ENCODE peak calls at places on chromosomes 4 and X, in nine cellular contexts. W is GM06990, E is cardiac muscle cell, S is progenitor cell of endocrine pancreas, L is heart right ventricle, H is IMR-90, R is SK-N-SH, Z is A549, J is fibroblast of pulmonary artery. Q is an unnamed sample.

GRCh38 chr4:2071252-2071911 is 12.3 kb downstream of the NAT8L start:
- DNase-seq in W (no peak), E (no peak), S (no peak), L (no peak), H (no peak), R (no peak), Z (no peak), J (no peak), Q (no peak)

GRCh38 chr4:41533685-41534084 is 4.3 kb upstream of the LIMCH1 start:
- DNase-seq in W (no peak), E (no peak), S (no peak), L (no peak), H (no peak), R (no peak), Z (no peak), J (no peak), Q (no peak)

GRCh38 chr4:185713272-185713671 is 98.7 kb downstream of the SORBS2 start:
- DNase-seq in W (no peak), E (peak), S (no peak), L (no peak), H (no peak), R (no peak), Z (no peak), J (peak), Q (no peak)

GRCh38 chrX:15293471-15293870 is 22.0 kb downstream of the ASB11 start:
- DNase-seq in W (no peak), E (peak), S (no peak), L (no peak), H (no peak), R (no peak), Z (no peak), J (no peak), Q (no peak)

GRCh38 chr4:6336166-6336565 is 66.5 kb downstream of the WFS1 start:
- DNase-seq in W (no peak), E (no peak), S (no peak), L (no peak), H (no peak), R (no peak), Z (no peak), J (no peak), Q (no peak)

GRCh38 chrX:118156953-118157608 is 40.5 kb upstream of the KLHL13 start:
- DNase-seq in W (no peak), E (no peak), S (no peak), L (no peak), H (no peak), R (no peak), Z (no peak), J (no peak), Q (no peak)

GRCh38 chr4:52982246-52982950 is 120.3 kb downstream of the RASL11B start:
- DNase-seq in W (no peak), E (peak), S (no peak), L (no peak), H (peak), R (peak), Z (peak), J (peak), Q (no peak)

GRCh38 chrX:69995400-69996101 is 54.2 kb downstream of the AWAT2 start:
- DNase-seq in W (no peak), E (no peak), S (no peak), L (no peak), H (no peak), R (no peak), Z (no peak), J (peak), Q (no peak)

GRCh38 chr4:168880087-168880675 is 129.9 kb downstream of the CBR4 start:
- DNase-seq in W (no peak), E (peak), S (no peak), L (no peak), H (peak), R (no peak), Z (no peak), J (no peak), Q (no peak)

GRCh38 chrX:76428243-76429130 is 977 bp downstream of the MAGEE1 start:
- DNase-seq in W (peak), E (no peak), S (peak), L (peak), H (no peak), R (peak), Z (no peak), J (no peak), Q (no peak)

GRCh38 chr4:180116840-180117239 is 2126.4 kb upstream of the TENM3 start:
- DNase-seq in W (no peak), E (no peak), S (no peak), L (no peak), H (no peak), R (no peak), Z (no peak), J (no peak), Q (no peak)

GRCh38 chrX:38560776-38561125 is 591 bp upstream of the TSPAN7 start:
- DNase-seq in W (peak), E (no peak), S (no peak), L (no peak), H (no peak), R (no peak), Z (no peak), J (no peak), Q (no peak)

GRCh38 chrX:41921492-41922124 is 1.7 kb downstream of the CASK start:
- DNase-seq in W (peak), E (peak), S (no peak), L (no peak), H (peak), R (no peak), Z (no peak), J (peak), Q (no peak)

GRCh38 chrX:1391707-1392375 is at the start of gene SLC25A6:
- DNase-seq in W (peak), E (peak), S (peak), L (peak), H (peak), R (peak), Z (peak), J (peak), Q (peak)

DNA sequence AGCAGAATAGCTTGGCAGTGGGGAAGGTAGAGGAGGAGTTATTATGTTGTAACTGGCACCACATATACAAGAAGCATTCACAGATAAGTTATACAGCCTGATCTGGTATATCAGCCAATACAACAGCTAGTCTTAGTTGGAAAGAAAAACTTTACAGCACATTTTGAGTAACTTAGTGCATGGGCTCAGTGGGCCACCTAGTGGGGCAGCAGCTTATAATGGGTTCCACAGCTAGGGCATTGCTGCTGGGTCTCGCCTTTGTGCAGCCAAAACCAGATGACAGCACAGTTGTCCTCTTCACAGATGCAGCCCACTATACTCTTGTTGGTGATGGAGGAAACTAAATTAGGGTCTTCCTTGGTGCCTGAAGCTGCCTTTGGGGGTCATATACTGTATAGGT is 448.1 kb upstream of the RASGEF1B start:
- DNase-seq in W (no peak), E (peak), S (no peak), L (no peak), H (no peak), R (no peak), Z (no peak), J (no peak), Q (no peak)
- TF ChIP-seq CTCF in W (peak), E (no peak), S (no peak), L (no peak), H (no peak), R (no peak), Z (no peak), J (no peak), Q (no peak)

GRCh38 chrX:80648023-80648422 is 161.7 kb downstream of the BRWD3 start:
- DNase-seq in W (no peak), E (peak), S (no peak), L (no peak), H (no peak), R (peak), Z (peak), J (peak), Q (no peak)
- TF ChIP-seq CTCF in W (peak), E (peak), S (no peak), L (no peak), H (peak), R (peak), Z (peak), J (peak), Q (peak)

GRCh38 chr4:83013931-83014330 is 3.3 kb upstream of the LIN54 start:
- DNase-seq in W (no peak), E (no peak), S (no peak), L (no peak), H (no peak), R (no peak), Z (no peak), J (no peak), Q (no peak)

GRCh38 chr4:83011779-83012630 is 1.4 kb upstream of the LIN54 start:
- DNase-seq in W (peak), E (no peak), S (peak), L (peak), H (peak), R (no peak), Z (peak), J (no peak), Q (no peak)

GRCh38 chr4:83013420-83013867 is 2.8 kb upstream of the LIN54 start:
- DNase-seq in W (no peak), E (no peak), S (no peak), L (no peak), H (no peak), R (peak), Z (no peak), J (no peak), Q (no peak)

GRCh38 chr4:83010522-83011318 is at the start of gene LIN54:
- DNase-seq in W (peak), E (peak), S (peak), L (peak), H (peak), R (peak), Z (peak), J (peak), Q (no peak)

GRCh38 chr4:83012631-83013419 is 2.2 kb upstream of the LIN54 start:
- DNase-seq in W (peak), E (peak), S (peak), L (peak), H (peak), R (peak), Z (peak), J (peak), Q (peak)
- TF ChIP-seq CTCF in W (peak), E (peak), S (peak), L (peak), H (peak), R (peak), Z (no peak), J (peak), Q (peak)

DNA sequence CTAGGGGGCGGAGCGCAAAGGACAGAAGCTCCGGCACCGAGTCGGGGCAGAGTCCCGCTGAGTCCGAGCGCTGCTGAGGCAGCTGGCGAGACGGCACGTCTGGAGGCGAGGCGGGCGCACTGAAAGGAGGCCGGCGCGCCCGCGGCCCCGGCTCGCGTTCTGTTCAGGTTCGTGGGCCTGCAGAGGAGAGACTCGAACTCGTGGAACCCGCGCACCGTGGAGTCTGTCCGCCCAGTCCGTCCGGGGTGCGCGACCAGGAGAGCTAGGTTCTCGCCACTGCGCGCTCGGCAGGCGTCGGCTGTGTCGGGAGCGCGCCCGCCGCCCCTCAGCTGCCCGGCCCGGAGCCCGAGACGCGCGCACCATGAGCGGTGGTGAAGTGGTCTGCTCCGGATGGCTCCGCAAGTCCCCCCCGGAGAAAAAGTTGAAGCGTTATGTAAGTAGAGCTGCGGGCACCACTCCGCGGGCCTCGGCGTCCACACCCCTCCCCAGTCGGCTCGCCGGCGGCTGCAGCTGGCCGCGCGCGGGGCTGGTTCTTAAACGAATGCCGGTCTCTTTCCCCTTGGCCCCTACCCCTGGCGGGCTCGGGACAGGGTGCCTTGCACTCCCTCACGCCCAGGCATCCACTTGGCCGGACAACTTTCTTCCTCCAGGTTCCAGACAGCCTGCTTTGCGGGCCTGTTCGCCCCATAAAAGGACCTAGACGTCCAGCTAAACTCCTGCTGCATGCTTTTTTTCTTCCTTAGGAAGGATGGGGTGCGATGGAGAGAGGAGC is at the start of gene GAB1:
- DNase-seq in W (peak), E (peak), S (peak), L (peak), H (peak), R (peak), Z (peak), J (peak), Q (peak)
- TF ChIP-seq CTCF in W (peak), E (peak), S (peak), L (no peak), H (no peak), R (peak), Z (no peak), J (no peak), Q (no peak)

DNA sequence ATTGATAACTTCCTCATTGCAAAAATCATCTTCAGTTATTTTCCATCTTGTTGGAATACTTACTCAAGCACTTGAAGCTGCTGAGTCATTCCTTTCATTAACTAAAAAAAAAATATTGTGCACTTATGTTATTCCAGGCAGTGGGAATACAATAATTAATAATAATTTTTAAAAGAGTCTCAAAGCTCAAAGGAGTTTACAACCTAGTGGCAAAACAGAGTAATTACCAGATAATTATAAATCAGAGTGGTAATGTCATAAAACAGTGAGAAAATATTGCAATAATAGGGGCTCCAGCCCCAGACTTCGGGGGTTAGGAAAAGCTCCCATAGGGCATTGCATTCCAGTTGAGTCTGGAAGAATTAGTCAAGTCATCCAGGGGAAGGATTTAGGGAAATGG is 79.6 kb downstream of the DDX53 start:
- DNase-seq in W (no peak), E (no peak), S (no peak), L (no peak), H (no peak), R (no peak), Z (no peak), J (no peak), Q (no peak)
- TF ChIP-seq CTCF in W (no peak), E (no peak), S (no peak), L (no peak), H (no peak), R (peak), Z (no peak), J (no peak), Q (no peak)

DNA sequence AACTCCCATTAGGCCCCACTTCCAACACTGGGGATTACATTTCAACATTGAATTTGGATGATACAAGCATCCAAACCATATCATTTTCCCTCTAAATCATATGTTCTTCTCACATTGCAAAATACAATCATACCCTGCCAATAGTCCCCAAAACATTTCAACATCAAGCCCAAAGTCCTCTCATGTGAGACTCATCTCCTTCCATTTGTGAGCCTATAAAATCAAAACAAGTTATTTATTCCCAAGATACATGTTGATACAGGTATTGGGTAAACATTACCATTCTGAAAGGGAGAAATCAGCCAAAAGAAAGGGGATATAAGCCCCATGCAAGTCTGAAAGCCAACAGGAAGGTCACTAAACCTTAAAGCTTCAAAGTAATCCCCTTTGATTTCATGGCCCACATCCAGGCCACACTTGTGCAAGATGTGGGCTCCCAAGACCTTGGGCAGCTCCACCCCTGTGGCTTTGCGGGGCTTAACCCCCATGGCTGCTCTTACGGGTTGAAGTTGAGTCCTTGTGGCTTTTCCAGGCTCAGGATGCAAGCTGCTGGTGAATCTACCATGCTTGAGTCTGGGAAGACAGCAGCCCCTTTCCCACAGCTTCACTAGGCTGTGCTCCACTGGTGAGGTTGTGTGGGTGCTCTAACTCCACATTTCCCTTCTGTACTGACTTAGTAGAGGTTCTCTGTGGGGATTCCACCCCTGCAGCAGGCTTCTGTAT is 40.6 kb upstream of the SERTM2 start:
- DNase-seq in W (no peak), E (no peak), S (no peak), L (no peak), H (no peak), R (no peak), Z (no peak), J (no peak), Q (no peak)
- TF ChIP-seq CTCF in W (no peak), E (no peak), S (no peak), L (no peak), H (no peak), R (no peak), Z (no peak), J (no peak), Q (no peak)

DNA sequence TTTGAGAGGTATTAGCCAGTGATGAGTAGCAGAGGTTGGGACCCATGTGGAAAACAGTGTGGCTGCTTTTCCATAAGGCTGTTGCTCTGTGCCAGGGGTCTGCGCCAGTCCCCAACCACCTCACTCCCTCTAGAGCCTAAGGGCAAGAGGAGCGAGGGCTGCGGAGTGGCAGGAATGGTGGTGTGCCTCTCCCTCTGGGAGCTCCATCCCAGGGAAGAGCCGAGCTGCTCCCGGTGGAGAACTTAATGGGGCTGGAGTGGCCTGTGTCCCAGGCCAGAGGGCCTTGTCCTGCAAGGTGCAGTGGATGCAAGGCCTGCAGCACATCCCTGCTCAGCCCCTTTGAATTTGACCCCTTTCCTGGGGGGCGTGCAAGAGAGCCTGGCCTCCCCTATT is 105.4 kb upstream of the GRXCR1 start:
- DNase-seq in W (no peak), E (no peak), S (no peak), L (no peak), H (no peak), R (no peak), Z (no peak), J (no peak), Q (no peak)
- TF ChIP-seq CTCF in W (no peak), E (no peak), S (no peak), L (no peak), H (no peak), R (no peak), Z (no peak), J (no peak), Q (no peak)

DNA sequence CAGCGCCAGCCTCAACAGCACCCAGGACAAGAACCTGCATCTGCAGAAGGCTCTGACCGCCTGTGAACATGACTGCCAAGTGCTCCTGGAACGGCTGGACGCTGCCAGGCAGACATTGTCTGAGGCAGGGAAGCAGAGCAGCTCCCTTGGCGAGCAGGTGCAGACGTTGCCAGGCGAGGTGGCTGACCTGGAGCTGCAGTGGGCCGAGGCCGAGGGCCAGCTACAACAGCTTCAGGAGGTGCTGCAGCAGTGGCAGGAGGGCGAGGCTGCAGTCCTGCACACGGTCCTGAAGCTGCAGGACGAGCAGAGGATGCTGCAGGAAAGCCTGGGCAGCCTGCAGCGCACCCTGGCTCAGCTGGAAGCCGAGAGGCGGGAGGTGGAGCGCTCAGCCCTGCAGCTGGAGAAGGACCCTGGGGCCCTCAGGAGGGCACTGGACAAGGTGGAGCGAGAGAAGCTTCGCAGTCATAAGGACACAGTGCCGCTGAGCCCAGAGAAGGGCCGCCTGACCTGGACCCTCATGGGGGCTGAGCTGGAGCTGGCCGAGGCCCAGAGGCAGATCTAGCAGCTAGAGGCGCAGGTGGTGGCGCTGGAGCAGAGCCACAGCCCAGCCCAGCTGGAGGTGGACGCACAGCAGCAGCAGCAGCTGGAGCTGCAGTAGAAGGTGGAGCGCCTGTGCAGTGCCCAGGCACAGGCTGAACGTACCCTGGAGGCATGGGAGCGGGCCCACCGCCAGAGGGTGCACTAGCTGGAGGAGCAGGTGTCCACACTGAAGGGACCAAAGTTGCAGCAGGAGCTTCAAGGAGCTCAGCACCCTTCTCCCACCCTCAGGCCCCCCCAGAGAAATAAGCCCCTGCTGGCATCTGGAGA is 16.4 kb downstream of the SMIM10L2A start:
- DNase-seq in W (no peak), E (no peak), S (no peak), L (no peak), H (no peak), R (peak), Z (peak), J (no peak), Q (no peak)
- TF ChIP-seq CTCF in W (peak), E (no peak), S (peak), L (no peak), H (no peak), R (peak), Z (peak), J (no peak), Q (peak)

DNA sequence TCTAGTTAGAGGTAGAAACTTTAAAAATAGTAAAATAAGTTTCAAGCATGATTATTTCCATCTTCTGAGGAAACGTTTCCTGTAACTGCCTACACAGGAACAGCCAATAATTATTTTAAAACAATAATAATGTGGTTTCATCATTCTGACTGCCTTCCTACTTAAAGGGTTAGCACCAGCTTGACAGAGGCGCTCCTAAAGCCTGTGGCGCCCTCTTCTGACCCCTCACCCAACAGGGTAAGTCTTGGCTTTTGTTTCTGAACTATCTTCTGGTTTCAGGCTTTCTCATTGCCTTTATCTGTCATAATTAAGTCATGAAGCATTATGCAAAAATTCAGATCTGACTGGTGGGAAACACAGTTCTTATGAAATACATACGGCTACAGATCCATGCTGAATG is 96.7 kb downstream of the ITM2A start:
- DNase-seq in W (peak), E (peak), S (no peak), L (peak), H (no peak), R (no peak), Z (peak), J (peak), Q (peak)
- TF ChIP-seq CTCF in W (peak), E (peak), S (peak), L (peak), H (no peak), R (no peak), Z (no peak), J (peak), Q (peak)